ENCODE peak calls at places on chromosome 16, in four cellular contexts. X is SK-N-SH, D is frontal cortex, U is ovary. V is an unnamed sample.

GRCh38 chr16:69396187-69397061 is 10.6 kb upstream of the TERF2 start:
- DNase-seq in U (peak), X (peak), D (no peak), V (peak)

GRCh38 chr16:83215417-83216001 is 588.7 kb downstream of the CDH13 start:
- DNase-seq in D (no peak), X (peak), U (no peak), V (peak)

GRCh38 chr16:49997721-49998251 is 27.2 kb upstream of the CNEP1R1 start:
- DNase-seq in X (no peak), D (no peak), U (no peak), V (no peak)

GRCh38 chr16:15897834-15898254 is 9.4 kb upstream of the CEP20 start:
- DNase-seq in X (no peak), D (no peak), U (no peak), V (no peak)

GRCh38 chr16:50603206-50604064 is 55.2 kb downstream of the NKD1 start:
- DNase-seq in U (peak), D (no peak), X (no peak), V (no peak)

GRCh38 chr16:81702506-81702905 is 76.6 kb upstream of the PLCG2 start:
- DNase-seq in D (no peak), X (no peak), U (no peak), V (no peak)

GRCh38 chr16:87963400-87963799 is 12.2 kb downstream of the BANP start:
- DNase-seq in D (no peak), X (no peak), U (no peak), V (no peak)

GRCh38 chr16:17327671-17328335 is 143.0 kb downstream of the XYLT1 start:
- DNase-seq in D (no peak), X (no peak), U (no peak), V (no peak)

GRCh38 chr16:1991135-1991551 is 1.4 kb downstream of the SYNGR3 start:
- DNase-seq in D (no peak), X (no peak), U (no peak), V (peak)

GRCh38 chr16:73065617-73066313 is 17.8 kb upstream of the ZFHX3 start:
- DNase-seq in X (no peak), D (no peak), U (no peak), V (peak)

GRCh38 chr16:75591001-75591852 is 25.0 kb downstream of the GABARAPL2 start:
- DNase-seq in X (peak), D (no peak), U (peak), V (no peak)

GRCh38 chr16:86664518-86665318 is 86.4 kb downstream of the FOXL1 start:
- DNase-seq in D (no peak), X (no peak), U (no peak), V (no peak)

GRCh38 chr16:54312502-54312991 is 26.0 kb upstream of the IRX3 start:
- DNase-seq in D (no peak), X (no peak), U (no peak), V (no peak)

GRCh38 chr16:49547448-49547847 is 173.8 kb downstream of the C16orf78 start:
- DNase-seq in D (no peak), U (no peak), X (no peak), V (no peak)